ENCODE peak calls at places on chromosomes 13 and 19, in six cellular contexts. One of them, this sample, is unnamed.

GRCh38 chr19:29535432-29535831 is 9.6 kb downstream of the VSTM2B start:
- DNase-seq in neural progenitor cell: peak
- DNase-seq in stimulated activated CD4-positive, alpha-beta T cell treated with anti-CD3 and anti-CD28 coated beads, Interleukin-1b, Interleukin-23, amount 100 ng/mL, for 1 hour: no peak
- DNase-seq in mesendoderm: no peak
- DNase-seq in glutamatergic neuron: peak
- DNase-seq in H7: no peak
- DNase-seq in this sample: no peak

GRCh38 chr19:35501684-35502083 is 11.4 kb upstream of the KRTDAP start:
- DNase-seq in stimulated activated CD4-positive, alpha-beta T cell treated with anti-CD3 and anti-CD28 coated beads, Interleukin-1b, Interleukin-23, amount 100 ng/mL, for 1 hour: no peak
- DNase-seq in glutamatergic neuron: no peak
- DNase-seq in mesendoderm: peak
- DNase-seq in neural progenitor cell: no peak
- DNase-seq in H7: no peak
- DNase-seq in this sample: no peak

GRCh38 chr13:33545492-33545891 is 259.9 kb upstream of the STARD13 start:
- DNase-seq in mesendoderm: no peak
- DNase-seq in H7: no peak
- DNase-seq in neural progenitor cell: no peak
- DNase-seq in glutamatergic neuron: no peak
- DNase-seq in stimulated activated CD4-positive, alpha-beta T cell treated with anti-CD3 and anti-CD28 coated beads, Interleukin-1b, Interleukin-23, amount 100 ng/mL, for 1 hour: no peak
- DNase-seq in this sample: no peak

GRCh38 chr19:47545061-47545948 is 27.6 kb downstream of the ZNF541 start:
- DNase-seq in mesendoderm: no peak
- DNase-seq in neural progenitor cell: no peak
- DNase-seq in stimulated activated CD4-positive, alpha-beta T cell treated with anti-CD3 and anti-CD28 coated beads, Interleukin-1b, Interleukin-23, amount 100 ng/mL, for 1 hour: no peak
- DNase-seq in glutamatergic neuron: no peak
- DNase-seq in H7: peak
- DNase-seq in this sample: no peak

GRCh38 chr19:49889687-49890348 is 6.9 kb downstream of the IL4I1 start:
- DNase-seq in neural progenitor cell: peak
- DNase-seq in stimulated activated CD4-positive, alpha-beta T cell treated with anti-CD3 and anti-CD28 coated beads, Interleukin-1b, Interleukin-23, amount 100 ng/mL, for 1 hour: peak
- DNase-seq in glutamatergic neuron: peak
- DNase-seq in mesendoderm: peak
- DNase-seq in H7: peak
- DNase-seq in this sample: no peak

GRCh38 chr13:30409911-30410704 is 12.2 kb upstream of the UBE2L5 start:
- DNase-seq in neural progenitor cell: no peak
- DNase-seq in stimulated activated CD4-positive, alpha-beta T cell treated with anti-CD3 and anti-CD28 coated beads, Interleukin-1b, Interleukin-23, amount 100 ng/mL, for 1 hour: no peak
- DNase-seq in H7: no peak
- DNase-seq in mesendoderm: peak
- DNase-seq in glutamatergic neuron: no peak
- DNase-seq in this sample: no peak

GRCh38 chr13:38166121-38166520 is 183.5 kb upstream of the UFM1 start:
- DNase-seq in mesendoderm: no peak
- DNase-seq in glutamatergic neuron: no peak
- DNase-seq in H7: no peak
- DNase-seq in neural progenitor cell: no peak
- DNase-seq in stimulated activated CD4-positive, alpha-beta T cell treated with anti-CD3 and anti-CD28 coated beads, Interleukin-1b, Interleukin-23, amount 100 ng/mL, for 1 hour: no peak
- DNase-seq in this sample: no peak

GRCh38 chr19:5691205-5691929 is 1.3 kb downstream of the RPL36 start:
- DNase-seq in neural progenitor cell: peak
- DNase-seq in stimulated activated CD4-positive, alpha-beta T cell treated with anti-CD3 and anti-CD28 coated beads, Interleukin-1b, Interleukin-23, amount 100 ng/mL, for 1 hour: no peak
- DNase-seq in mesendoderm: no peak
- DNase-seq in glutamatergic neuron: no peak
- DNase-seq in H7: peak
- DNase-seq in this sample: no peak

GRCh38 chr19:1765182-1765903 is 12.0 kb downstream of the ONECUT3 start:
- DNase-seq in neural progenitor cell: no peak
- DNase-seq in stimulated activated CD4-positive, alpha-beta T cell treated with anti-CD3 and anti-CD28 coated beads, Interleukin-1b, Interleukin-23, amount 100 ng/mL, for 1 hour: no peak
- DNase-seq in H7: peak
- DNase-seq in mesendoderm: no peak
- DNase-seq in glutamatergic neuron: no peak
- DNase-seq in this sample: no peak

GRCh38 chr19:1057185-1057857 is 9.6 kb upstream of the ARHGAP45 start:
- DNase-seq in glutamatergic neuron: no peak
- DNase-seq in H7: no peak
- DNase-seq in neural progenitor cell: peak
- DNase-seq in mesendoderm: peak
- DNase-seq in stimulated activated CD4-positive, alpha-beta T cell treated with anti-CD3 and anti-CD28 coated beads, Interleukin-1b, Interleukin-23, amount 100 ng/mL, for 1 hour: no peak
- DNase-seq in this sample: no peak

GRCh38 chr13:63864171-63864902 is 2448.7 kb upstream of the PCDH20 start:
- DNase-seq in neural progenitor cell: no peak
- DNase-seq in mesendoderm: peak
- DNase-seq in stimulated activated CD4-positive, alpha-beta T cell treated with anti-CD3 and anti-CD28 coated beads, Interleukin-1b, Interleukin-23, amount 100 ng/mL, for 1 hour: no peak
- DNase-seq in H7: no peak
- DNase-seq in glutamatergic neuron: no peak
- DNase-seq in this sample: no peak

GRCh38 chr13:113623491-113624234 is 34.3 kb downstream of the ATP4B start:
- DNase-seq in mesendoderm: no peak
- DNase-seq in neural progenitor cell: no peak
- DNase-seq in glutamatergic neuron: no peak
- DNase-seq in stimulated activated CD4-positive, alpha-beta T cell treated with anti-CD3 and anti-CD28 coated beads, Interleukin-1b, Interleukin-23, amount 100 ng/mL, for 1 hour: no peak
- DNase-seq in H7: no peak
- DNase-seq in this sample: no peak

GRCh38 chr19:56145698-56146097 is 4.6 kb downstream of the ZNF444 start:
- DNase-seq in stimulated activated CD4-positive, alpha-beta T cell treated with anti-CD3 and anti-CD28 coated beads, Interleukin-1b, Interleukin-23, amount 100 ng/mL, for 1 hour: no peak
- DNase-seq in glutamatergic neuron: no peak
- DNase-seq in neural progenitor cell: no peak
- DNase-seq in H7: no peak
- DNase-seq in mesendoderm: no peak
- DNase-seq in this sample: no peak

This sample was measured in esophagus squamous epithelium.